ENCODE peak calls at places on chromosomes 4 and X, in ten cellular contexts. W is AG08396, D is nucleus accumbens, Y is stromal cell of bone marrow, A is occipital lobe, F is GM13976, H is dermis blood vessel endothelial cell, L is AG10803, R is A549, S is H54. C is an unnamed sample.

GRCh38 chr4:113810906-113811305 is 49.4 kb upstream of the CAMK2D start:
- DNase-seq in W (peak; percentile 30), D (no peak), Y (peak; percentile 75), A (no peak), F (no peak), H (no peak), L (peak; percentile 84), R (no peak), S (no peak), C (peak; percentile 76)

GRCh38 chr4:10416441-10416840 is 40.8 kb downstream of the ZNF518B start:
- DNase-seq in W (no peak), D (no peak), Y (no peak), A (no peak), F (no peak), H (no peak), L (no peak), R (no peak), S (no peak), C (no peak)

GRCh38 chr4:25767877-25768475 is 94.8 kb downstream of the SEL1L3 start:
- DNase-seq in W (peak; percentile 70), D (peak; percentile 50), Y (peak; percentile 75), A (peak; percentile 54), F (no peak), H (peak; percentile 87), L (peak; percentile 73), R (peak; percentile 26), S (no peak), C (peak; percentile 87)

GRCh38 chr4:76696109-76696508 is 201.8 kb downstream of the SOWAHB start:
- DNase-seq in W (peak; percentile 35), D (no peak), Y (no peak), A (no peak), F (no peak), H (no peak), L (peak; percentile 64), R (no peak), S (no peak), C (no peak)

GRCh38 chr4:53656421-53656981 is 65.2 kb upstream of the LNX1 start:
- DNase-seq in W (peak; percentile 58), D (no peak), Y (peak; percentile 84), A (no peak), F (no peak), H (no peak), L (peak; percentile 85), R (no peak), S (no peak), C (peak; percentile 80)

GRCh38 chr4:161419822-161420221 is 744.0 kb downstream of the FSTL5 start:
- DNase-seq in W (no peak), D (no peak), Y (no peak), A (no peak), F (no peak), H (peak; percentile 79), L (no peak), R (no peak), S (no peak), C (no peak)

GRCh38 chr4:185656467-185656890 is 121.2 kb upstream of the PDLIM3 start:
- DNase-seq in W (peak; percentile 24), D (peak; percentile 17), Y (peak; percentile 64), A (peak; percentile 25), F (no peak), H (peak; percentile 18), L (peak; percentile 58), R (no peak), S (no peak), C (peak; percentile 81)

GRCh38 chr4:173560896-173561295 is 30.9 kb upstream of the HAND2 start:
- DNase-seq in W (no peak), D (no peak), Y (no peak), A (no peak), F (no peak), H (no peak), L (no peak), R (no peak), S (no peak), C (no peak)

GRCh38 chr4:40630335-40631021 is 814 bp upstream of the RBM47 start:
- DNase-seq in W (no peak), D (peak; percentile 4), Y (no peak), A (no peak), F (peak; percentile 73), H (no peak), L (no peak), R (peak; percentile 28), S (no peak), C (no peak)

GRCh38 chrX:108347800-108348199 is 90.4 kb downstream of the COL4A6 start:
- DNase-seq in W (no peak), D (no peak), Y (no peak), A (no peak), F (no peak), H (peak; percentile 79), L (no peak), R (no peak), S (no peak), C (no peak)

GRCh38 chrX:68422478-68422877 is 10.8 kb downstream of the OPHN1 start:
- DNase-seq in W (no peak), D (no peak), Y (no peak), A (no peak), F (no peak), H (no peak), L (no peak), R (no peak), S (no peak), C (no peak)

GRCh38 chrX:151725338-151725614 is 9.3 kb upstream of the CNGA2 start:
- DNase-seq in W (no peak), D (no peak), Y (no peak), A (no peak), F (no peak), H (no peak), L (no peak), R (no peak), S (no peak), C (no peak)

GRCh38 chr4:72031868-72032619 is at the start of gene NPFFR2:
- DNase-seq in W (peak; percentile 8), D (no peak), Y (no peak), A (peak; percentile 9), F (peak; percentile 13), H (peak; percentile 1), L (peak; percentile 28), R (no peak), S (no peak), C (peak; percentile 10)

GRCh38 chr4:188976644-188977115 is 837.4 kb downstream of the TRIML1 start:
- DNase-seq in W (no peak), D (no peak), Y (peak; percentile 49), A (no peak), F (no peak), H (peak; percentile 57), L (peak; percentile 59), R (no peak), S (no peak), C (peak; percentile 28)

GRCh38 chr4:73166212-73166611 is 92.4 kb downstream of the ANKRD17 start:
- DNase-seq in W (no peak), D (no peak), Y (no peak), A (no peak), F (no peak), H (no peak), L (no peak), R (no peak), S (no peak), C (no peak)

GRCh38 chr4:176778491-176778890 is 14.2 kb downstream of the VEGFC start:
- DNase-seq in W (no peak), D (no peak), Y (no peak), A (no peak), F (no peak), H (peak; percentile 74), L (peak; percentile 76), R (no peak), S (no peak), C (peak; percentile 65)

GRCh38 chr4:122977103-122977502 is 54.7 kb upstream of the NUDT6 start:
- DNase-seq in W (no peak), D (no peak), Y (no peak), A (no peak), F (no peak), H (no peak), L (no peak), R (no peak), S (no peak), C (no peak)

GRCh38 chr4:119209077-119209476 is 3.4 kb upstream of the USP53 start:
- DNase-seq in W (peak; percentile 70), D (no peak), Y (peak; percentile 96), A (no peak), F (peak; percentile 34), H (peak; percentile 79), L (peak; percentile 91), R (peak; percentile 54), S (peak; percentile 17), C (peak; percentile 85)

GRCh38 chr4:8089862-8090261 is 68.8 kb downstream of the ABLIM2 start:
- DNase-seq in W (no peak), D (no peak), Y (no peak), A (no peak), F (no peak), H (no peak), L (no peak), R (no peak), S (no peak), C (no peak)

GRCh38 chr4:107531927-107532326 is 188.1 kb downstream of the PAPSS1 start:
- DNase-seq in W (no peak), D (no peak), Y (no peak), A (no peak), F (no peak), H (no peak), L (no peak), R (no peak), S (no peak), C (no peak)

GRCh38 chr4:94621491-94622080 is 136.2 kb upstream of the BMPR1B start:
- DNase-seq in W (peak; percentile 13), D (no peak), Y (no peak), A (no peak), F (peak; percentile 57), H (peak; percentile 74), L (peak; percentile 47), R (peak; percentile 21), S (no peak), C (peak; percentile 73)

GRCh38 chr4:119230288-119230687 is 17.8 kb downstream of the USP53 start:
- DNase-seq in W (no peak), D (no peak), Y (no peak), A (no peak), F (no peak), H (no peak), L (no peak), R (no peak), S (no peak), C (no peak)

GRCh38 chr4:152112887-152113286 is 352.1 kb upstream of the GATB start:
- DNase-seq in W (no peak), D (no peak), Y (no peak), A (no peak), F (peak; percentile 44), H (no peak), L (no peak), R (no peak), S (no peak), C (no peak)

GRCh38 chr4:31998807-31999206 is 1278.6 kb downstream of the PCDH7 start:
- DNase-seq in W (no peak), D (no peak), Y (no peak), A (no peak), F (no peak), H (no peak), L (no peak), R (no peak), S (no peak), C (no peak)

GRCh38 chr4:63105839-63106238 is 1303.4 kb downstream of the TECRL start:
- DNase-seq in W (no peak), D (no peak), Y (no peak), A (no peak), F (no peak), H (no peak), L (no peak), R (no peak), S (no peak), C (no peak)

GRCh38 chr4:98653890-98654867 is 4.2 kb downstream of the TSPAN5 start:
- DNase-seq in W (peak; percentile 45), D (no peak), Y (peak; percentile 77), A (no peak), F (no peak), H (peak; percentile 78), L (peak; percentile 95), R (peak; percentile 25), S (peak; percentile 33), C (peak; percentile 88)

GRCh38 chrX:46039526-46039925 is 505.7 kb downstream of the ZNF674 start:
- DNase-seq in W (no peak), D (no peak), Y (no peak), A (no peak), F (no peak), H (no peak), L (no peak), R (no peak), S (no peak), C (no peak)

GRCh38 chrX:95346854-95347253 is 1337.8 kb upstream of the DIAPH2 start:
- DNase-seq in W (no peak), D (no peak), Y (no peak), A (no peak), F (no peak), H (no peak), L (no peak), R (no peak), S (no peak), C (peak; percentile 23)

C was measured in cardiac fibroblast.